ENCODE peak calls at places on chromosomes 1 and 21, in six cellular contexts. G is mesenchymal stem cell, Z is IMR-90, S is mesendoderm, T is neuronal stem cell, P is trophoblast cell. K is an unnamed sample. For H3K36me3, the result is how much of the 10 kb centered on the place peaks cover.

GRCh38 chr1:67833595-67833926 is 294 bp upstream of the GNG12 start:
- DNase-seq in T (no peak), S (no peak), Z (peak), G (peak), P (no peak), K (no peak)

GRCh38 chr1:78387872-78388271 is 102.9 kb upstream of the PTGFR start:
- DNase-seq in S (no peak), Z (no peak), T (no peak), G (no peak), P (no peak), K (no peak)

GRCh38 chr1:232585486-232585885 is 44.4 kb downstream of the SIPA1L2 start:
- DNase-seq in S (no peak), P (no peak), G (no peak), T (no peak), Z (no peak), K (no peak)

GRCh38 chr1:35047188-35047858 is 15.6 kb upstream of the ZMYM6 start:
- DNase-seq in P (peak), Z (peak), T (no peak), S (no peak), G (peak), K (no peak)

GRCh38 chr1:236395780-236396664 is 1.9 kb downstream of the EDARADD start:
- DNase-seq in T (peak), P (peak), G (no peak), Z (no peak), S (peak), K (no peak)

GRCh38 chr1:69662321-69662720 is 94.6 kb downstream of the LRRC7 start:
- DNase-seq in P (no peak), S (no peak), G (no peak), Z (no peak), T (no peak), K (no peak)

GRCh38 chr1:19485362-19486187 is at the start of gene CAPZB:
- DNase-seq in Z (peak), T (peak), P (peak), G (peak), S (peak), K (peak)

GRCh38 chr21:46424062-46424591 is 34.6 kb upstream of the DIP2A start:
- DNase-seq in P (no peak), G (no peak), S (peak), Z (no peak), T (no peak), K (no peak)

GRCh38 chr1:204286841-204287387 is 72.8 kb downstream of the PLEKHA6 start:
- DNase-seq in S (peak), G (peak), T (no peak), Z (no peak), P (peak), K (no peak)

GRCh38 chr21:42855937-42856335 is 23.4 kb downstream of the WDR4 start:
- DNase-seq in P (no peak), T (no peak), Z (no peak), S (no peak), G (no peak), K (no peak)
- H3K36me3 ChIP-seq in P (half or more), T (half or more), Z (half or more), S (under half), G (half or more), K (half or more)

GRCh38 chr1:3779265-3779911 is 6.8 kb downstream of the SMIM1 start:
- DNase-seq in Z (no peak), S (no peak), P (no peak), G (no peak), T (no peak), K (no peak)

GRCh38 chr1:3779912-3780416 is 7.4 kb downstream of the SMIM1 start:
- DNase-seq in T (no peak), Z (no peak), G (no peak), P (no peak), S (no peak), K (no peak)

GRCh38 chr1:3777647-3778589 is 5.4 kb downstream of the SMIM1 start:
- DNase-seq in Z (no peak), T (no peak), G (no peak), P (no peak), S (no peak), K (no peak)

GRCh38 chr1:3777078-3777547 is 4.6 kb downstream of the SMIM1 start:
- DNase-seq in G (no peak), S (no peak), T (no peak), Z (no peak), P (no peak), K (no peak)

GRCh38 chr1:3778590-3779264 is 6.2 kb downstream of the SMIM1 start:
- DNase-seq in T (no peak), Z (no peak), S (no peak), P (no peak), G (no peak), K (no peak)
- H2BK120ac ChIP-seq in T (no peak), Z (no peak), S (no peak), P (no peak), G (no peak), K (no peak)

DNA sequence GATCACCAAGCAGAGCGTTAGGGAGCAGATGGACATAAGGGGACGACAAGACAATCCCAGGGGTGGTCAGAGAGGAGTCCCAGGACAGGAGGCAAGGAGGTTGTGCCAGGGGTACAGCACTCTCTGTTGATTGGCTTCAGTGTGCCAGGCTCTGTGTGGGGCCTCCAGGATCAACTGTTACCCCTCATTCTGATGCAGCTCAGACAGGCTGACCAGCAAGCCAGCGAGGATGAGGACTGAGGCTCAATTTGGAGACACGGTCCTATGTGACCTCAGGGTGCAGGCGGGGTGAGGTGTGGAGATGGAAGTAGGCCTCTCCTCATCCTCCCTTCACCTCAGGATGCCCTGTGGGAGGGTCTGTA is 4.0 kb downstream of the HYI start:
- DNase-seq in S (no peak), T (no peak), Z (no peak), P (no peak), G (no peak), K (no peak)
- H3K36me3 ChIP-seq in S (under half), T (half or more), Z (half or more), P (half or more), G (half or more), K (under half)

GRCh38 chr1:44484155-44484688 is 79.2 kb downstream of the RNF220 start:
- DNase-seq in S (peak), G (peak), P (peak), Z (no peak), T (no peak), K (peak)

GRCh38 chr1:44483089-44483488 is 78.0 kb downstream of the RNF220 start:
- DNase-seq in S (no peak), Z (no peak), G (no peak), T (no peak), P (peak), K (no peak)

GRCh38 chr1:44485229-44485932 is 80.3 kb downstream of the RNF220 start:
- DNase-seq in S (peak), G (peak), T (no peak), P (peak), Z (peak), K (no peak)

GRCh38 chr1:44485933-44486475 is 80.9 kb downstream of the RNF220 start:
- DNase-seq in T (no peak), P (no peak), Z (no peak), S (peak), G (no peak), K (no peak)

DNA sequence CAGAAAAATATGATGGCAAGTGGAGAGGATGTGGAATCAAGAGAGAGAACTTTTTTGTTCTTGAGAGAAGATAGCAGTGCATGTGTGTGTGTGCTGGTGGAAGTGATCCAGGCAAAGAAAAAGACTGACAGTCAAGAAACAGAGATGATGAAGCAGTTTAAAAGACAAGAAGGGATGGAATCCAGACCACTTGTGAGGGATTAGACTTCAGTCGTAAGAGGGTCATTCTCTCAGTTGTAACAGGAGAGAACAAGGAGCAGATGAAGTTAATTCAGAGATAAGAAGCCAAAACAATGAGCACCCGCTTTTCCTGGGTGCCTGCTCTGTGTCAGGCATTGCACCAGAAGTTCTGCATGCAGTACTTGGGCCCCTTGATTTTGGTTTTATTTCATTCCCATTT is 76.6 kb downstream of the RNF220 start:
- DNase-seq in Z (no peak), T (no peak), P (no peak), S (no peak), G (no peak), K (no peak)
- H2BK120ac ChIP-seq in Z (no peak), T (no peak), P (no peak), S (no peak), G (no peak), K (no peak)

K was measured in H1.